ENCODE peak calls at places on chromosomes 13 and 19, in five cellular contexts. R is AG10803, Y is choroid plexus epithelial cell, E is fibroblast of villous mesenchyme, Q is osteoblast. L is an unnamed sample.

GRCh38 chr13:110445183-110445582 is 116.3 kb downstream of the RAB20 start:
- DNase-seq in Q (no peak), Y (peak), E (peak), R (peak), L (no peak)

GRCh38 chr13:111460548-111461444 is 140.4 kb downstream of the TEX29 start:
- DNase-seq in Y (peak), R (peak), E (peak), Q (no peak), L (peak)

GRCh38 chr19:2648528-2648937 is 54.0 kb downstream of the GNG7 start:
- DNase-seq in Y (peak), R (peak), E (peak), Q (peak), L (peak)

GRCh38 chr19:33532859-33533455 is 11.4 kb upstream of the PEPD start:
- DNase-seq in Y (no peak), E (no peak), Q (peak), R (no peak), L (no peak)

GRCh38 chr19:40392123-40392522 is 2.1 kb upstream of the HIPK4 start:
- DNase-seq in Q (peak), E (no peak), R (no peak), Y (no peak), L (no peak)

GRCh38 chr19:38556521-38557174 is 61.1 kb downstream of the MAP4K1 start:
- DNase-seq in R (peak), Y (peak), Q (no peak), E (peak), L (peak)

GRCh38 chr19:47398707-47399106 is 20.6 kb downstream of the MEIS3 start:
- DNase-seq in R (no peak), Q (no peak), E (no peak), Y (no peak), L (no peak)

GRCh38 chr13:28574617-28575142 is 79.8 kb upstream of the FLT1 start:
- DNase-seq in Y (peak), R (peak), Q (peak), E (peak), L (peak)

GRCh38 chr19:29861575-29861974 is 49.8 kb downstream of the CCNE1 start:
- DNase-seq in Q (no peak), Y (no peak), E (no peak), R (no peak), L (no peak)

GRCh38 chr19:17137417-17137816 is 61.8 kb downstream of the MYO9B start:
- DNase-seq in E (no peak), Q (no peak), R (no peak), Y (no peak), L (no peak)

GRCh38 chr13:72698164-72698563 is 29.3 kb downstream of the MZT1 start:
- DNase-seq in R (peak), E (no peak), Q (no peak), Y (no peak), L (peak)

GRCh38 chr19:53432088-53432661 is 391 bp downstream of the ZNF761 start:
- DNase-seq in E (peak), R (peak), Q (peak), Y (peak), L (peak)

GRCh38 chr13:76336889-76337844 is 549.0 kb downstream of the KCTD12 start:
- DNase-seq in R (no peak), E (peak), Y (no peak), Q (no peak), L (no peak)

GRCh38 chr13:88761145-88761544 is 1090.0 kb downstream of the SLITRK5 start:
- DNase-seq in Y (no peak), R (no peak), E (no peak), Q (no peak), L (no peak)

GRCh38 chr19:10334340-10335148 is 1.2 kb upstream of the RAVER1 start:
- DNase-seq in E (peak), Q (peak), Y (peak), R (peak), L (peak)

GRCh38 chr19:10544242-10544752 is 593 bp downstream of the ATG4D start:
- DNase-seq in Y (no peak), E (no peak), R (no peak), Q (no peak), L (no peak)

GRCh38 chr13:33213024-33213795 is 72.3 kb downstream of the STARD13 start:
- DNase-seq in Y (peak), E (no peak), Q (no peak), R (no peak), L (no peak)

GRCh38 chr19:13839193-13839937 is 37.6 kb upstream of the NANOS3 start:
- DNase-seq in Y (peak), R (peak), Q (peak), E (peak), L (peak)

GRCh38 chr13:31264146-31264545 is 64.4 kb downstream of the B3GLCT start:
- DNase-seq in R (no peak), Y (no peak), Q (no peak), E (no peak), L (peak)

GRCh38 chr19:18424122-18424889 is 5.1 kb downstream of the SSBP4 start:
- DNase-seq in Y (no peak), Q (peak), E (no peak), R (no peak), L (no peak)

GRCh38 chr13:91580749-91581148 is 182.3 kb downstream of the GPC5 start:
- DNase-seq in Y (no peak), Q (no peak), R (no peak), E (no peak), L (no peak)

GRCh38 chr19:47418595-47419036 is 711 bp downstream of the MEIS3 start:
- DNase-seq in E (no peak), Q (no peak), R (no peak), Y (no peak), L (no peak)

GRCh38 chr13:88526186-88526852 is 855.1 kb downstream of the SLITRK5 start:
- DNase-seq in Q (no peak), Y (no peak), E (no peak), R (no peak), L (no peak)

GRCh38 chr19:5339950-5340636 is 519 bp downstream of the PTPRS start:
- DNase-seq in Q (peak), E (no peak), R (no peak), Y (no peak), L (no peak)

GRCh38 chr13:38900188-38900587 is 90.4 kb downstream of the STOML3 start:
- DNase-seq in R (no peak), Y (peak), Q (no peak), E (no peak), L (no peak)

GRCh38 chr19:51570962-51571575 is at the start of gene ZNF175:
- DNase-seq in E (peak), R (peak), Q (peak), Y (peak), L (peak)

GRCh38 chr13:111076156-111077013 is 38.7 kb upstream of the ARHGEF7 start:
- DNase-seq in Y (no peak), Q (no peak), E (no peak), R (no peak), L (no peak)

GRCh38 chr19:5691930-5692784 is 2.1 kb downstream of the RPL36 start:
- DNase-seq in Q (peak), Y (no peak), R (no peak), E (peak), L (no peak)

DNA sequence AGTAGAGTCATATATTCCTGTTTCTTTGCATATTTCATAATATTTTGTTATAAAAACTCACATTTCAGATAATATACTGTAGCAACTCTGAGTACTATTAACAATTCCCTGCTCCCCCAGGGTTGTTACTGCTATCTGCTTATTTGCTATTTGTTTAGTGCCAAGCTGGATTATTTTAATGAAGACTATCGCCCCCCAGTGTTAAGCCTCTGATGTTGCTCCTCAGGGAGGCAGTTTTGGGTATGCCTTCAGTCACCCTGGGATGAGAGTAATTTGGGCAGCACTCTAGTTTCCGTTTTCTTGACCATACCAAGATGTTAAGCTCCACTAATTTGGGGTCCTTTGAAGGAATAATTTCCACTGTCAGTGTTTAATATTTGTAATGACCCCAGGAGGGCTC is 46.0 kb downstream of the MICU2 start:
- DNase-seq in Y (peak), R (peak), Q (no peak), E (peak), L (peak)
- TF ChIP-seq CTCF in Y (peak), R (peak), Q (peak), E (peak), L (peak)

DNA sequence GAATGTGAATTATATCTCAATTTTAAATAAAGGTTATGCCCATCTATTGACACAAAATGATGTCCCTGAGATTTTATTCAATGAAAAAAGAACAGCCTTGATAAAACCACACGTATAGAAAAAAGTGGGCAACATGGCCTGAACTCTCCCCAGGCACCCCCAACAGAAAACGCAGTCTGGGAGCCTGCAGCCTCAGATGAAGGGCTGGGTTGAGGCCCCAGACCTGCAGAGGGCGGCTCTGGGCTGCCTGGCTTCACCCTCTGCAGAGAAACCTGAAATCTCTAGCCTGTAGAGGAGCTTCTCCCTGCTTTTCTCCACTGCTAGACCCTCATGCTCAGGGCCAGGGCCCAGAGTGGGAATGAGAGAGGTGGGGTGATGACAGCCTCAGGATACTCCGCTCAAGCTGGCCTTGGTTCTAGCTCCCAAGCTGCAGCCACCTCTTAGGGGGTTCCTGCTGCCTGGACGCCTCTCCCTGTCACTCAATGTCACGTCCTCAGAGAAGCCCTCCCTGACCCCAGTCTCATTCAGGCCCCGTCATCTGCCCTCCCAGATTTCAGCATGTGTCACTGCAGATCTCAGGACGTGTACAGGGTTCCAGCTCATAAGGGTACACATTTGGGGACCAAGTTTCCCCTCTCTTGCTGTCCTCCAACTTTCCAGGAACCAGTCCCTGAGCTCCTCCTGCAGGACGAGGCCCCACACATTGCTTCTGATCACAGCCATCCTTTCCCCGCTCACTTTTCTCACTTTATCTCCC is 1.8 kb downstream of the MBD3 start:
- DNase-seq in R (no peak), Y (peak), E (no peak), Q (peak), L (peak)
- TF ChIP-seq CTCF in R (peak), Y (peak), E (peak), Q (peak), L (peak)

GRCh38 chr13:46286972-46287371 is 75.2 kb downstream of the LRRC63 start:
- DNase-seq in R (no peak), Y (no peak), E (no peak), Q (no peak), L (no peak)

GRCh38 chr13:46289260-46289955 is 77.7 kb downstream of the LRRC63 start:
- DNase-seq in Y (no peak), Q (no peak), E (peak), R (peak), L (no peak)

GRCh38 chr13:46288570-46289259 is 77.0 kb downstream of the LRRC63 start:
- DNase-seq in Y (peak), Q (no peak), R (peak), E (peak), L (peak)
- TF ChIP-seq CTCF in Y (peak), Q (peak), R (peak), E (peak), L (peak)

DNA sequence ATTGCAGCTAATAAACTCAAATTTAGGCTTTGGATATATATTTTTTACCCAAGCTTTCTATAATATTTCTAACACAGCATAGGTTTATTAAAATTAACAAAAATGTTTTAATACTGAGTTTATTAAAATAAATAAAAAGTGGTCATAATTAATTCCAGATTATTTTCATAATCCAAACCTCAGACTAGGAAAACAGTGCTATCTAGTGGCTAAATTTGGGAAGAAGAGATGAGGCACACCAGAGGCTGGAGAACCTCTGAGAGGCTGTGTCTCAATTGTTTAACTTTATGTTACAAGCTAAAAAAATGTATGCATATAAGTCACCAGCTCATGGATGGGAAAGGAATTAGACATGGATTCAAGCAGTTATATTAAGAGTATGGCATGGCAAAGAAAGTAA is 392.5 kb downstream of the DIAPH3 start:
- DNase-seq in Q (no peak), E (peak), R (peak), Y (peak), L (peak)
- TF ChIP-seq CTCF in Q (peak), E (peak), R (peak), Y (peak), L (peak)

DNA sequence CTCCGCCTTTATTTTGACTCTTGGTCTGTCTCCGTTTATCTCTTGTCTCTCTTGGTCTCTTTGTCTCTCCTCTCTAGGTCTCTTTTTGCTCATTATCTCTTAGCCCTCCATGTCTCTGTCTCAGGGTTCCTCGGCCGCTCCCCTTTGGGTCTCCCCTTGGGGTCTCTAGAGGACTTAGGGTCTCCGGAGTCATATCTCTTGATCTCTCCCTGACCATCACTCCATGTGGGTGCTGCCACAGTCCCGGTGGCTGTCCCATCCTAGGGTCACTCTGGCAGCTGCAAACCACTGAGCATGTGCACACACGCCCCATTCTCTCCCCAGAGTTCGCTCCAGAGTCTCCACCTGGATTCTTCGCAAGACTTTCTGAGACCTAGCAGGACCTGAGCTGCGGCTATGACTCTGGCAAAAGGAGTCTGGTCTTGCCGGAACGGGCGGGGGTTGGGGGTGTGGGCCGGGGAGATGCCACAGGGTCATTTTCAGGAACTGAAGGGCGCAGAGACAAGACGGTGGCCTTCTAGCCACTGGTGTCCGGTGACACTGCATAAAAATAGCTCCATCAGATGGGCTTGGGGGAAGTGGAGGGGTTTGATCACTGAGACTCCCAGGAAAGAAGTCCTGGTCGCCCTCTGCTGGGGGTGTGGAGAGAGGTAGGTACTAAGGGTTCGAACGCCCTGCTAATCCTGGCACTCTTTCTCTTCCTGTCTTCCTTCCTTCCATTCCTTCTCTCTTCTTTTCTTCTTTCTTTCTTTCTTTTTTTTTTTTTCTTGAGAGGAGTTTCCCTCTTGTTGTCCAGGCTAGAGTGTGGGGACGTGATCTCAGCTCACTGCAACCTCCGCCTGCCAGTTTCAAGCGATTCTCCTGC is 1.2 kb upstream of the KCNA7 start:
- DNase-seq in E (no peak), Y (no peak), Q (peak), R (no peak), L (no peak)
- TF ChIP-seq CTCF in E (peak), Y (peak), Q (peak), R (peak), L (peak)

L was measured in fibroblast of pulmonary artery.